ENCODE peak calls at places on chromosomes 3 and 15, in six cellular contexts. V is activated T-cell treated with anti-CD3 and anti-CD28 coated beads, Interleukin-2, amount 50 U/mL, for 72 hours; Y is fibroblast of lung; W is mucosa of gallbladder; X is HTR-8/SVneo; Z is central memory CD4-positive, alpha-beta T cell. A is an unnamed sample.

GRCh38 chr3:71398157-71398836 is 185.2 kb downstream of the FOXP1 start:
- DNase-seq in V (peak; percentile 32), Y (peak; percentile 32), W (no peak), X (no peak), Z (peak; percentile 36), A (peak; percentile 45)

GRCh38 chr3:140391041-140391440 is 286.8 kb upstream of the TRIM42 start:
- DNase-seq in V (no peak), Y (no peak), W (no peak), X (no peak), Z (no peak), A (no peak)

GRCh38 chr3:38655708-38656300 is 6.3 kb upstream of the SCN5A start:
- DNase-seq in V (no peak), Y (peak; percentile 34), W (no peak), X (peak; percentile 48), Z (peak; percentile 22), A (peak; percentile 19)

GRCh38 chr3:140377644-140378043 is 300.2 kb upstream of the TRIM42 start:
- DNase-seq in V (no peak), Y (no peak), W (no peak), X (no peak), Z (no peak), A (no peak)

GRCh38 chr3:146035366-146035765 is 125.6 kb downstream of the PLOD2 start:
- DNase-seq in V (no peak), Y (peak; percentile 13), W (no peak), X (no peak), Z (no peak), A (no peak)

GRCh38 chr15:71807691-71808091 is 2.7 kb upstream of the NR2E3 start:
- DNase-seq in V (no peak), Y (peak; percentile 36), W (no peak), X (no peak), Z (no peak), A (no peak)

GRCh38 chr15:100215031-100215842 is 126.5 kb downstream of the ADAMTS17 start:
- DNase-seq in V (no peak), Y (no peak), W (no peak), X (no peak), Z (no peak), A (no peak)

GRCh38 chr15:39665629-39666245 is 84.9 kb downstream of the THBS1 start:
- DNase-seq in V (no peak), Y (no peak), W (no peak), X (no peak), Z (peak; percentile 19), A (no peak)

GRCh38 chr3:126514161-126514560 is 3.4 kb downstream of the UROC1 start:
- DNase-seq in V (no peak), Y (no peak), W (no peak), X (no peak), Z (no peak), A (no peak)

GRCh38 chr3:15292765-15293522 is 39.4 kb downstream of the SH3BP5 start:
- DNase-seq in V (no peak), Y (peak; percentile 50), W (peak; percentile 55), X (no peak), Z (no peak), A (no peak)